ENCODE peak calls at places on chromosomes 3 and 15, in six cellular contexts. O is thoracic aorta, U is GM12878, Z is neural progenitor cell, X is hepatocyte, E is endodermal cell. H is an unnamed sample. For H3K4me1, the result is how much of the 10 kb centered on the place peaks cover.

GRCh38 chr15:31270767-31271166 is 55.9 kb upstream of the KLF13 start:
- DNase-seq in Z (peak), U (no peak), X (no peak), O (no peak), E (peak), H (no peak)

GRCh38 chr3:30855390-30855789 is 39.1 kb downstream of the GADL1 start:
- DNase-seq in X (peak), O (no peak), U (no peak), Z (no peak), E (no peak), H (no peak)

GRCh38 chr3:58281069-58281468 is 25.0 kb upstream of the RPP14 start:
- DNase-seq in O (no peak), X (no peak), U (no peak), Z (no peak), E (no peak), H (no peak)

GRCh38 chr15:101342065-101342464 is 47.0 kb upstream of the SNRPA1 start:
- DNase-seq in E (no peak), U (no peak), X (no peak), Z (no peak), O (no peak), H (no peak)

GRCh38 chr3:69739204-69740102 is at the start of gene MITF:
- DNase-seq in O (peak), X (peak), Z (peak), U (peak), E (peak), H (peak)

GRCh38 chr3:14801668-14802067 is 17.1 kb upstream of the FGD5 start:
- DNase-seq in U (no peak), E (peak), Z (no peak), X (no peak), O (no peak), H (no peak)

GRCh38 chr3:128481438-128481942 is 11.5 kb downstream of the GATA2 start:
- DNase-seq in U (no peak), X (no peak), E (peak), Z (peak), O (no peak), H (no peak)

GRCh38 chr3:123941150-123941941 is 19.7 kb downstream of the CCDC14 start:
- DNase-seq in Z (no peak), U (no peak), X (no peak), E (no peak), O (no peak), H (no peak)

GRCh38 chr3:28347374-28348285 is 891 bp upstream of the ZCWPW2 start:
- DNase-seq in E (no peak), Z (peak), X (no peak), U (no peak), O (no peak), H (no peak)

GRCh38 chr3:102229062-102229655 is 205.7 kb upstream of the ZPLD1 start:
- DNase-seq in X (peak), E (peak), U (peak), O (peak), Z (peak), H (peak)

GRCh38 chr3:197367081-197367780 is 68.8 kb upstream of the DLG1 start:
- DNase-seq in E (peak), U (no peak), Z (peak), O (no peak), X (peak), H (no peak)

GRCh38 chr3:54213910-54214309 is 91.6 kb downstream of the CACNA2D3 start:
- DNase-seq in U (no peak), E (no peak), Z (no peak), O (no peak), X (no peak), H (no peak)

GRCh38 chr3:125398952-125399351 is 23.8 kb upstream of the ZNF148 start:
- DNase-seq in U (no peak), O (no peak), E (no peak), X (peak), Z (no peak), H (no peak)

GRCh38 chr3:152779649-152780048 is 55.3 kb upstream of the P2RY1 start:
- DNase-seq in X (no peak), O (no peak), Z (peak), U (no peak), E (peak), H (no peak)

GRCh38 chr3:113753376-113753985 is 6.6 kb downstream of the ATP6V1A start:
- DNase-seq in E (no peak), Z (peak), X (no peak), U (no peak), O (no peak), H (no peak)

GRCh38 chr3:123314409-123315270 is 112.9 kb downstream of the SEC22A start:
- DNase-seq in U (no peak), X (no peak), O (no peak), Z (peak), E (peak), H (no peak)

GRCh38 chr3:183129243-183129642 is 29.9 kb upstream of the MCCC1 start:
- DNase-seq in X (no peak), U (no peak), E (no peak), Z (peak), O (no peak), H (no peak)

GRCh38 chr3:38479431-38480092 is 16.6 kb upstream of the EXOG start:
- DNase-seq in U (no peak), E (peak), O (no peak), Z (peak), X (peak), H (peak)

GRCh38 chr3:53597136-53597915 is 102.9 kb downstream of the CACNA1D start:
- DNase-seq in E (no peak), U (no peak), X (no peak), O (no peak), Z (no peak), H (no peak)

GRCh38 chr3:8201886-8202285 is 299.7 kb upstream of the LMCD1 start:
- DNase-seq in X (peak), O (no peak), E (no peak), U (no peak), Z (peak), H (no peak)

GRCh38 chr3:42051384-42052131 is 39.6 kb upstream of the TRAK1 start:
- DNase-seq in O (no peak), U (no peak), E (no peak), X (peak), Z (no peak), H (no peak)

GRCh38 chr3:58176827-58177489 is 33.8 kb downstream of the DNASE1L3 start:
- DNase-seq in U (no peak), Z (no peak), E (peak), O (no peak), X (no peak), H (no peak)

GRCh38 chr15:75051161-75051560 is 27.8 kb downstream of the PPCDC start:
- DNase-seq in U (no peak), O (no peak), E (no peak), Z (no peak), X (no peak), H (no peak)

GRCh38 chr15:75050283-75050682 is 26.9 kb downstream of the PPCDC start:
- DNase-seq in O (no peak), U (no peak), Z (no peak), E (no peak), X (no peak), H (no peak)

GRCh38 chr15:75052972-75053747 is 29.8 kb downstream of the PPCDC start:
- DNase-seq in U (no peak), X (no peak), Z (no peak), E (no peak), O (no peak), H (no peak)

GRCh38 chr15:75053748-75054125 is 30.3 kb downstream of the PPCDC start:
- DNase-seq in Z (no peak), E (no peak), U (no peak), O (no peak), X (no peak), H (no peak)

GRCh38 chr15:75051711-75052110 is 28.3 kb downstream of the PPCDC start:
- DNase-seq in Z (no peak), U (no peak), E (no peak), O (no peak), X (no peak), H (no peak)
- H3K4me1 ChIP-seq in Z (under half), U (under half), E (under half), O (under half), X (under half), H (under half)

GRCh38 chr3:190533511-190534282 is 19.8 kb downstream of the IL1RAP start:
- DNase-seq in O (peak), Z (no peak), X (peak), E (no peak), U (no peak), H (peak)
- H3K27ac ChIP-seq in O (no peak), Z (no peak), X (peak), E (no peak), U (no peak), H (no peak)

GRCh38 chr3:178117641-178118040 is 418.6 kb upstream of the KCNMB2 start:
- DNase-seq in Z (no peak), O (no peak), E (no peak), U (no peak), X (no peak), H (no peak)
- H3K4me1 ChIP-seq in Z (under half), O (under half), E (under half), U (under half), X (under half), H (under half)

DNA sequence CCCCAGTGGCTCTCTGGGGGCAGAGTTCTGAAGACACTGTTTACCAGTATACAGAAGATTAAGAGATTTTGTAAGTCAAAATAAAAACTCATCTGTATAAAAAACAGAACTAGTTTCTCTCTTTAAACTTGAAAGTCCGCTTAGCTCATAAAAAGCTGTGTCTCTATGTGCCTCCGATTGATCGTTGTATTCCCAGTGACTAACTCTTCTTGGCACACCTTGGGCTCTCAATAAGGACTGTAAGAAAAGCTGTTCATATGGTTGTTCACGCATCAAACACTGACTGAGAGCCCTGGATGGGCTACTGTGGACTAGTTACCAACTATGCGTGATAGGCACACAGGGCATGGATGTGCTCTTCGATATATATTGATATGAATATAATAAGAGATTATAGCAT is 107.9 kb downstream of the P3H2 start:
- DNase-seq in Z (no peak), E (no peak), O (no peak), U (no peak), X (peak), H (no peak)
- H3K27ac ChIP-seq in Z (no peak), E (peak), O (no peak), U (no peak), X (peak), H (no peak)